ENCODE peak calls at places on chromosome 21, in seven cellular contexts. H is mesendoderm, Y is H9, K is neuronal stem cell, J is H1, Q is IMR-90, L is trophoblast cell. E is an unnamed sample.

GRCh38 chr21:29499734-29500343 is 201.1 kb downstream of the BACH1 start:
- DNase-seq in H (peak; percentile 75), Y (peak; percentile 79), K (no peak), J (peak; percentile 63), Q (no peak), L (peak; percentile 33), E (peak; percentile 39)

GRCh38 chr21:21101911-21102310 is 103.7 kb downstream of the NCAM2 start:
- DNase-seq in H (peak; percentile 79), Y (peak; percentile 46), K (peak; percentile 36), J (no peak), Q (peak; percentile 85), L (peak; percentile 70), E (peak; percentile 54)

GRCh38 chr21:37219766-37220432 is 47.2 kb downstream of the VPS26C start:
- DNase-seq in H (no peak), Y (no peak), K (no peak), J (no peak), Q (no peak), L (no peak), E (no peak)

GRCh38 chr21:27772816-27773215 is 805.9 kb upstream of the ADAMTS5 start:
- DNase-seq in H (no peak), Y (no peak), K (no peak), J (no peak), Q (no peak), L (no peak), E (no peak)

GRCh38 chr21:39610705-39611104 is 2.0 kb upstream of the B3GALT5 start:
- DNase-seq in H (peak; percentile 92), Y (peak; percentile 76), K (no peak), J (peak; percentile 63), Q (no peak), L (no peak), E (no peak)

GRCh38 chr21:37655601-37656300 is 260.5 kb downstream of the KCNJ6 start:
- DNase-seq in H (no peak), Y (no peak), K (no peak), J (no peak), Q (no peak), L (no peak), E (peak; percentile 39)

GRCh38 chr21:43188712-43189151 is 19.9 kb downstream of the CRYAA start:
- DNase-seq in H (no peak), Y (no peak), K (no peak), J (no peak), Q (no peak), L (no peak), E (no peak)

GRCh38 chr21:17931080-17931479 is 111.9 kb upstream of the C21orf91 start:
- DNase-seq in H (peak; percentile 41), Y (no peak), K (no peak), J (no peak), Q (no peak), L (no peak), E (no peak)

GRCh38 chr21:43323244-43324005 is 103.5 kb downstream of the SIK1 start:
- DNase-seq in H (no peak), Y (no peak), K (no peak), J (no peak), Q (no peak), L (no peak), E (no peak)

GRCh38 chr21:34965200-34966174 is 83.6 kb downstream of the RUNX1 start:
- DNase-seq in H (no peak), Y (no peak), K (no peak), J (no peak), Q (peak; percentile 83), L (no peak), E (peak; percentile 94)

GRCh38 chr21:37198989-37199924 is 67.9 kb downstream of the VPS26C start:
- DNase-seq in H (no peak), Y (no peak), K (no peak), J (no peak), Q (peak; percentile 78), L (peak; percentile 45), E (peak; percentile 61)

GRCh38 chr21:14995695-14996490 is 68.9 kb downstream of the NRIP1 start:
- DNase-seq in H (peak; percentile 66), Y (no peak), K (no peak), J (no peak), Q (peak; percentile 63), L (no peak), E (peak; percentile 36)

GRCh38 chr21:29215709-29216108 is 83.0 kb upstream of the BACH1 start:
- DNase-seq in H (no peak), Y (no peak), K (no peak), J (no peak), Q (peak; percentile 41), L (no peak), E (peak; percentile 84)

GRCh38 chr21:7947422-7947821 is 2574.0 kb upstream of the TPTE start:
- DNase-seq in H (no peak), Y (no peak), K (no peak), J (no peak), Q (no peak), L (no peak), E (no peak)

GRCh38 chr21:39182484-39183271 is 573 bp downstream of the PSMG1 start:
- DNase-seq in H (peak; percentile 41), Y (no peak), K (no peak), J (no peak), Q (no peak), L (peak; percentile 4), E (peak; percentile 46)

GRCh38 chr21:38948377-38948776 is 142.6 kb downstream of the ETS2 start:
- DNase-seq in H (no peak), Y (no peak), K (no peak), J (no peak), Q (peak; percentile 52), L (no peak), E (no peak)

GRCh38 chr21:26798856-26799751 is 46.1 kb downstream of the ADAMTS1 start:
- DNase-seq in H (no peak), Y (no peak), K (no peak), J (no peak), Q (peak; percentile 81), L (no peak), E (peak; percentile 86)

GRCh38 chr21:18517905-18518566 is 114.5 kb upstream of the TMPRSS15 start:
- DNase-seq in H (no peak), Y (no peak), K (no peak), J (no peak), Q (no peak), L (no peak), E (no peak)

GRCh38 chr21:16180613-16181012 is 450.8 kb downstream of the USP25 start:
- DNase-seq in H (peak; percentile 76), Y (no peak), K (no peak), J (no peak), Q (no peak), L (no peak), E (no peak)
- H3K23ac ChIP-seq in H (no peak overlapping the region), Y (no peak overlapping the region), K (no peak overlapping the region), J (no peak overlapping the region), Q (no peak overlapping the region), L (no peak overlapping the region), E (no peak overlapping the region)

DNA sequence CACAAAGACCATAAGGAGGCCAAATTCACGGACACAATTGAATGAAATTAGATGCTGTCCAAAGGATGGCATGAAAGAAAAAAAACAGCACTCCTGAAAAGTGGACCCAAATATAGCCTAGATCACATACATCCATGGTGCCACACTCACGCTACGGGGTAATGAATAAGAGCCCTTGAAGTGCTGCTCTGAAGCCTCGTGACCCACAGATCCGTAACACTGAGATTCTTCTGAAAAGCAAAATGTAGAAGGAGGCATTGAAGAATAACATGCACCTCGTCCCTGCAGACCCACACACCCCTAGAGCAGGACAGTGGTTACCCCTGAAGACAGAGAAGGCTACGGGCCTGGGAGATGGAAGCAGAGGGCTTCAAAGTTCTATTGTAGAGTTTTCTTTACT is 3.9 kb upstream of the ITGB2 start:
- DNase-seq in H (no peak), Y (no peak), K (no peak), J (no peak), Q (no peak), L (no peak), E (no peak)
- H3K27ac ChIP-seq in H (no peak overlapping the region), Y (no peak overlapping the region), K (no peak overlapping the region), J (no peak overlapping the region), Q (no peak overlapping the region), L (no peak overlapping the region), E (no peak overlapping the region)

GRCh38 chr21:33824156-33824941 is 91.3 kb downstream of the ATP5PO start:
- DNase-seq in H (no peak), Y (no peak), K (no peak), J (no peak), Q (no peak), L (no peak), E (no peak)

GRCh38 chr21:33828083-33828482 is 87.5 kb downstream of the ATP5PO start:
- DNase-seq in H (no peak), Y (no peak), K (no peak), J (no peak), Q (no peak), L (no peak), E (no peak)

GRCh38 chr21:33825419-33825818 is 90.2 kb downstream of the ATP5PO start:
- DNase-seq in H (no peak), Y (no peak), K (no peak), J (no peak), Q (no peak), L (no peak), E (no peak)

GRCh38 chr21:33828577-33828976 is 87.0 kb downstream of the ATP5PO start:
- DNase-seq in H (no peak), Y (no peak), K (no peak), J (no peak), Q (no peak), L (no peak), E (no peak)

DNA sequence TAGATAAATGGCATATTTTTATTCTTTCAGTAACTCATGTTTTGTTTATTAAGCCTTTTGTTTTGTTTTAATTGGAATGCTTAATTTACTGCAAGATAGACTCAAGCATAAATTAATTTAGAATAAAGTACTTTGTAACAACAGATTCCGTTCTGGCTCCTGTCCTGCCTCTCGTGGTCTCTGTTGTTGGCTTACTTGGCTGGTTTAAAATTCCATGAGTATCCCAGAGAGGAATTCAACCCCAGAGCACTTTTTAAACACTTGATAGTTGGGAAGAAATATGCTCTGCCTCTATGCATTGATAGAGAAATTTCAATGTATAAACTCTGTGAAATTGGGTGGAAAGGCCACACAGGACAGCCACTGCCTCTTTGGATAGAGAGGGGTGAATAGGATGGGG is 89.7 kb downstream of the ATP5PO start:
- DNase-seq in H (no peak), Y (no peak), K (no peak), J (no peak), Q (peak; percentile 65), L (no peak), E (peak; percentile 23)
- H3K23ac ChIP-seq in H (no peak overlapping the region), Y (no peak overlapping the region), K (no peak overlapping the region), J (no peak overlapping the region), Q (no peak overlapping the region), L (no peak overlapping the region), E (no peak overlapping the region)

DNA sequence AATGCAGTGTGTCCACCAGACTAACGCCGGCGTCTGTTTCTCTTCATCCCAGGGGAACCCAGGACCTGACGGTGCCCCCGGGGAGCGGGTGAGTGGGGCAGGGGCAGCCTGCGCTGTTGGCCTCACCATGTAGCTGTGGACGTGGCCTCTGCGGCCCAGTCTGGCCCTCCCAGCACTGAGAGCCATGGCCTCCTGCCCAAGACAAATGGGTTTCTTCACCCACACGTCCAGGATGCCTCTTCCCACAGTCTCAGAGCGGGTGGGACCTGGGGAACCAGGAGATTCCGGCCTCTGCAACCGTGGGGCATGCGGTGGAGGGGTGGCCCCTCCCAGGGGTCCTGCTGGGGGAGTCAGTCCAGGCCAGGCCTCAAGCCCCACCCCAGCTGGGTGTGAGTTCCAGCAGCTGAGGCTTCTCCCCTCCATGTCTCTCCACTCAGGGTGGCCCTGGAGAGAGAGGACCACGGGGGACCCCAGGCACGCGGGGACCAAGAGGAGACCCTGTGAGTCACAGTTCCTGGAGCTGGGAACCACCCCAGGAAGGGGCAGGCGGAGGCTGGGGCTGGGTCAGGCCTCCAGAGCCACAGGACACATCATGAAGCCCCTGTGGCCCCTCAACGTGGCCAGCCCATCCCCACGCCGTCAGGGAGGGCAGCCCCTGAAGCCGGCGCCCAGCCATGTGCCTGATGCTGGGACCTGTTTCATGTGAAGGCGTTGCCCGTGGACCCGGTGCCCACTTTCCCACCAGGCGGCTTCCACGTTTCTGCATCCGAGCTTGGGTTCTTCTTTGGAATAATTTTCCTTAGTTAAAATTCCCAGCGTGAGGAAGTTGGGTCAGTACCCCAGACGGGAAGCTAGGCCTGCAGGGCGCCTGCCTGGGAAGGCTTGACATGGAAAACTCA is 11.0 kb downstream of the COL6A1 start:
- DNase-seq in H (no peak), Y (no peak), K (no peak), J (no peak), Q (no peak), L (no peak), E (no peak)
- H3K27ac ChIP-seq in H (no peak overlapping the region), Y (no peak overlapping the region), K (no peak overlapping the region), J (no peak overlapping the region), Q (peak overlapping the region; percentile 66), L (no peak overlapping the region), E (no peak overlapping the region)

E was measured in mesenchymal stem cell.